ENCODE peak calls at places on chromosome 22, in ten cellular contexts. R is AG09309, K is fibroblast of pulmonary artery, X is cardiac fibroblast, W is IMR-90, E is WERI-Rb-1, Y is HFF-Myc, N is cardiac muscle cell, S is astrocyte of the spinal cord, O is heart left ventricle. J is an unnamed sample.
A peak's percentile ranks its signal among the peaks of the same experiment; 100 is the strongest.

GRCh38 chr22:24865508-24865907 is 59.5 kb downstream of the SGSM1 start:
- DNase-seq in R (no peak), K (no peak), X (no peak), W (no peak), E (no peak), Y (no peak), N (no peak), S (no peak), O (no peak), J (no peak)

GRCh38 chr22:25753252-25753651 is 11.3 kb downstream of the MYO18B start:
- DNase-seq in R (no peak), K (no peak), X (no peak), W (no peak), E (no peak), Y (no peak), N (no peak), S (no peak), O (no peak), J (no peak)

GRCh38 chr22:31227186-31227585 is 15.1 kb downstream of the LIMK2 start:
- DNase-seq in R (no peak), K (no peak), X (no peak), W (no peak), E (no peak), Y (no peak), N (no peak), S (no peak), O (no peak), J (no peak)

GRCh38 chr22:20437253-20438065 is at the start of gene SCARF2:
- DNase-seq in R (no peak), K (peak; percentile 62), X (peak; percentile 79), W (peak; percentile 62), E (peak; percentile 69), Y (no peak), N (peak; percentile 83), S (peak; percentile 64), O (peak; percentile 84), J (no peak)

GRCh38 chr22:44354288-44354687 is 41.5 kb upstream of the SHISAL1 start:
- DNase-seq in R (no peak), K (no peak), X (no peak), W (no peak), E (no peak), Y (no peak), N (no peak), S (no peak), O (peak; percentile 6), J (no peak)

GRCh38 chr22:44721206-44721605 is 19.2 kb downstream of the PRR5 start:
- DNase-seq in R (no peak), K (no peak), X (no peak), W (no peak), E (no peak), Y (no peak), N (peak; percentile 64), S (peak; percentile 30), O (no peak), J (no peak)

GRCh38 chr22:38788417-38788816 is 5.5 kb downstream of the DNAL4 start:
- DNase-seq in R (peak; percentile 80), K (peak; percentile 97), X (peak; percentile 95), W (peak; percentile 96), E (no peak), Y (peak; percentile 75), N (peak; percentile 67), S (peak; percentile 89), O (no peak), J (peak; percentile 98)

GRCh38 chr22:22556995-22557925 is 1.8 kb downstream of the PRAME start:
- DNase-seq in R (no peak), K (no peak), X (no peak), W (no peak), E (no peak), Y (no peak), N (no peak), S (no peak), O (no peak), J (no peak)

GRCh38 chr22:38016182-38017078 is 32.1 kb upstream of the SOX10 start:
- DNase-seq in R (no peak), K (peak; percentile 78), X (peak; percentile 84), W (peak; percentile 58), E (no peak), Y (no peak), N (no peak), S (no peak), O (no peak), J (no peak)

GRCh38 chr22:25419247-25420113 is 145.0 kb upstream of the GRK3 start:
- DNase-seq in R (no peak), K (no peak), X (peak; percentile 13), W (peak; percentile 47), E (no peak), Y (no peak), N (no peak), S (no peak), O (no peak), J (no peak)

GRCh38 chr22:20455709-20456063 is 18.1 kb upstream of the SCARF2 start:
- DNase-seq in R (no peak), K (no peak), X (no peak), W (peak; percentile 24), E (no peak), Y (no peak), N (no peak), S (no peak), O (no peak), J (no peak)

GRCh38 chr22:24474221-24474620 is 20.9 kb upstream of the UPB1 start:
- DNase-seq in R (peak; percentile 66), K (peak; percentile 91), X (peak; percentile 87), W (peak; percentile 92), E (no peak), Y (peak; percentile 67), N (no peak), S (peak; percentile 89), O (no peak), J (peak; percentile 82)

GRCh38 chr22:43100223-43100622 is 10.3 kb upstream of the BIK start:
- DNase-seq in R (no peak), K (no peak), X (no peak), W (peak; percentile 68), E (no peak), Y (no peak), N (no peak), S (no peak), O (no peak), J (no peak)

GRCh38 chr22:26339755-26340154 is 89.3 kb upstream of the ASPHD2 start:
- DNase-seq in R (no peak), K (no peak), X (no peak), W (no peak), E (no peak), Y (no peak), N (no peak), S (no peak), O (no peak), J (no peak)

GRCh38 chr22:21092797-21093554 is 47.2 kb downstream of the LRRC74B start:
- DNase-seq in R (no peak), K (no peak), X (no peak), W (no peak), E (no peak), Y (no peak), N (no peak), S (no peak), O (no peak), J (no peak)

GRCh38 chr22:46087336-46087690 is 63.0 kb upstream of the PPARA start:
- DNase-seq in R (no peak), K (no peak), X (no peak), W (no peak), E (no peak), Y (no peak), N (no peak), S (no peak), O (no peak), J (no peak)
- H3K4me3 ChIP-seq in R (peak overlapping the region; percentile 88), K (no peak overlapping the region), X (no peak overlapping the region), W (no peak overlapping the region), E (no peak overlapping the region), Y (peak overlapping the region; percentile 69), N (no peak overlapping the region), S (no peak overlapping the region), O (peak overlapping the region; percentile 97), J (no peak overlapping the region)

GRCh38 chr22:50696251-50696798 is 23.7 kb downstream of the SHANK3 start:
- DNase-seq in R (no peak), K (no peak), X (no peak), W (no peak), E (no peak), Y (no peak), N (no peak), S (no peak), O (peak; percentile 58), J (no peak)

GRCh38 chr22:50695421-50696250 is 23.0 kb downstream of the SHANK3 start:
- DNase-seq in R (no peak), K (no peak), X (no peak), W (no peak), E (no peak), Y (no peak), N (no peak), S (no peak), O (peak; percentile 32), J (no peak)

GRCh38 chr22:50694766-50695420 is 22.3 kb downstream of the SHANK3 start:
- DNase-seq in R (no peak), K (no peak), X (no peak), W (no peak), E (no peak), Y (no peak), N (no peak), S (no peak), O (peak; percentile 56), J (no peak)

GRCh38 chr22:50693462-50693861 is 20.8 kb downstream of the SHANK3 start:
- DNase-seq in R (no peak), K (no peak), X (no peak), W (no peak), E (no peak), Y (no peak), N (no peak), S (no peak), O (no peak), J (no peak)

GRCh38 chr22:50694099-50694498 is 21.5 kb downstream of the SHANK3 start:
- DNase-seq in R (no peak), K (peak; percentile 22), X (no peak), W (peak; percentile 25), E (no peak), Y (no peak), N (no peak), S (peak; percentile 8), O (no peak), J (no peak)
- TF ChIP-seq CTCF in R (no peak), K (no peak), X (no peak), W (no peak), E (no peak), Y (no peak), N (no peak), S (no peak), O (no peak), J (peak; percentile 24)

DNA sequence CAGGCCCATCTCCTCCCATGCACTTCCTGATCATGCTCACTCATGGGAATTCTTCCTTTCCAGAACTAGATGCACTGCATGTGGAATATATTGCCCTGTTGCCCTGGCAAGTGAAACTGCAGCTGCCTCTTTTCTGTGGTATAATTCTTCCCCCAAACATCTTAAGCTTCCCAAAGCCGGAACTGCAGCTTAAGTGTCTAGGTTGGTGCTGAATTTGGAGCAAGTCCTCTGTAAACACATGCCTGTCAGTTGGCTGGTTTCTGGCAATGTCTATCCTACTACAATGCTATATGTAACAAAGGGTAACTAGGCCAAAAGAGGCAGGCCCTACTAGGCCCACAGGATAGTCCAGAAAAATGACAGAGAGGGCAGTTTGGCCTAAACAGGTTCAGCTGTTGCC is 27.9 kb downstream of the ASCC2 start:
- DNase-seq in R (no peak), K (no peak), X (peak; percentile 13), W (no peak), E (no peak), Y (no peak), N (no peak), S (no peak), O (no peak), J (no peak)
- H3K4me3 ChIP-seq in R (no peak overlapping the region), K (no peak overlapping the region), X (no peak overlapping the region), W (no peak overlapping the region), E (no peak overlapping the region), Y (no peak overlapping the region), N (no peak overlapping the region), S (no peak overlapping the region), O (no peak overlapping the region), J (no peak overlapping the region)

GRCh38 chr22:48567213-48567975 is 1260.3 kb downstream of the BRD1 start:
- DNase-seq in R (no peak), K (no peak), X (no peak), W (no peak), E (peak; percentile 65), Y (no peak), N (no peak), S (no peak), O (peak; percentile 12), J (no peak)
- TF ChIP-seq CTCF in R (no peak), K (no peak), X (no peak), W (no peak), E (no peak), Y (no peak), N (no peak), S (no peak), O (no peak), J (no peak)

J was measured in retinal pigment epithelial cell.